ENCODE peak calls at places on chromosomes 7 and 10, in ten cellular contexts. One of them, this sample, is unnamed.
A peak's percentile ranks its signal among the peaks of the same experiment; 100 is the strongest.

GRCh38 chr10:70125918-70126590 is 6.6 kb downstream of the AIFM2 start:
- DNase-seq in psoas muscle: no peak
- DNase-seq in heart right ventricle: no peak
- DNase-seq in body of pancreas: no peak
- DNase-seq in MM.1S: no peak
- DNase-seq in foreskin fibroblast: no peak
- DNase-seq in BE2C: no peak
- DNase-seq in adrenal gland: no peak
- DNase-seq in astrocyte of the spinal cord: no peak
- DNase-seq in spleen: peak; percentile 51
- DNase-seq in this sample: no peak

GRCh38 chr10:17851611-17852010 is 42.5 kb downstream of the MRC1 start:
- DNase-seq in psoas muscle: peak; percentile 55
- DNase-seq in heart right ventricle: peak; percentile 65
- DNase-seq in body of pancreas: peak; percentile 34
- DNase-seq in MM.1S: no peak
- DNase-seq in foreskin fibroblast: no peak
- DNase-seq in BE2C: peak; percentile 69
- DNase-seq in adrenal gland: peak; percentile 40
- DNase-seq in astrocyte of the spinal cord: no peak
- DNase-seq in spleen: no peak
- DNase-seq in this sample: no peak

GRCh38 chr7:44172352-44172751 is 16.9 kb downstream of the GCK start:
- DNase-seq in psoas muscle: no peak
- DNase-seq in heart right ventricle: no peak
- DNase-seq in body of pancreas: no peak
- DNase-seq in MM.1S: no peak
- DNase-seq in foreskin fibroblast: no peak
- DNase-seq in BE2C: no peak
- DNase-seq in adrenal gland: no peak
- DNase-seq in astrocyte of the spinal cord: no peak
- DNase-seq in spleen: no peak
- DNase-seq in this sample: no peak

GRCh38 chr7:98097042-98097645 is 9.5 kb upstream of the LMTK2 start:
- DNase-seq in psoas muscle: no peak
- DNase-seq in heart right ventricle: no peak
- DNase-seq in body of pancreas: no peak
- DNase-seq in MM.1S: no peak
- DNase-seq in foreskin fibroblast: no peak
- DNase-seq in BE2C: no peak
- DNase-seq in adrenal gland: no peak
- DNase-seq in astrocyte of the spinal cord: no peak
- DNase-seq in spleen: no peak
- DNase-seq in this sample: no peak

GRCh38 chr7:28075674-28076358 is 104.8 kb downstream of the JAZF1 start:
- DNase-seq in psoas muscle: no peak
- DNase-seq in heart right ventricle: no peak
- DNase-seq in body of pancreas: no peak
- DNase-seq in MM.1S: no peak
- DNase-seq in foreskin fibroblast: no peak
- DNase-seq in BE2C: no peak
- DNase-seq in adrenal gland: no peak
- DNase-seq in astrocyte of the spinal cord: no peak
- DNase-seq in spleen: no peak
- DNase-seq in this sample: no peak

GRCh38 chr7:158778476-158778875 is 50.8 kb downstream of the ESYT2 start:
- DNase-seq in psoas muscle: no peak
- DNase-seq in heart right ventricle: no peak
- DNase-seq in body of pancreas: no peak
- DNase-seq in MM.1S: no peak
- DNase-seq in foreskin fibroblast: peak; percentile 62
- DNase-seq in BE2C: no peak
- DNase-seq in adrenal gland: no peak
- DNase-seq in astrocyte of the spinal cord: peak; percentile 33
- DNase-seq in spleen: no peak
- DNase-seq in this sample: peak; percentile 84

GRCh38 chr10:95560288-95561199 is 627 bp downstream of the SORBS1 start:
- DNase-seq in psoas muscle: peak; percentile 25
- DNase-seq in heart right ventricle: peak; percentile 47
- DNase-seq in body of pancreas: peak; percentile 64
- DNase-seq in MM.1S: peak; percentile 65
- DNase-seq in foreskin fibroblast: peak; percentile 18
- DNase-seq in BE2C: peak; percentile 10
- DNase-seq in adrenal gland: peak; percentile 50
- DNase-seq in astrocyte of the spinal cord: peak; percentile 36
- DNase-seq in spleen: peak; percentile 90
- DNase-seq in this sample: peak; percentile 27

GRCh38 chr7:157520249-157520648 is 183.4 kb downstream of the DNAJB6 start:
- DNase-seq in psoas muscle: no peak
- DNase-seq in heart right ventricle: no peak
- DNase-seq in body of pancreas: no peak
- DNase-seq in MM.1S: peak; percentile 82
- DNase-seq in foreskin fibroblast: no peak
- DNase-seq in BE2C: no peak
- DNase-seq in adrenal gland: peak; percentile 1
- DNase-seq in astrocyte of the spinal cord: no peak
- DNase-seq in spleen: peak; percentile 52
- DNase-seq in this sample: no peak

GRCh38 chr7:16416289-16417282 is 4.8 kb downstream of the CRPPA start:
- DNase-seq in psoas muscle: no peak
- DNase-seq in heart right ventricle: no peak
- DNase-seq in body of pancreas: peak; percentile 65
- DNase-seq in MM.1S: no peak
- DNase-seq in foreskin fibroblast: peak; percentile 51
- DNase-seq in BE2C: no peak
- DNase-seq in adrenal gland: no peak
- DNase-seq in astrocyte of the spinal cord: peak; percentile 63
- DNase-seq in spleen: no peak
- DNase-seq in this sample: peak; percentile 86

GRCh38 chr10:93977442-93977841 is 16.3 kb upstream of the PLCE1 start:
- DNase-seq in psoas muscle: no peak
- DNase-seq in heart right ventricle: no peak
- DNase-seq in body of pancreas: no peak
- DNase-seq in MM.1S: no peak
- DNase-seq in foreskin fibroblast: no peak
- DNase-seq in BE2C: no peak
- DNase-seq in adrenal gland: no peak
- DNase-seq in astrocyte of the spinal cord: no peak
- DNase-seq in spleen: no peak
- DNase-seq in this sample: no peak

GRCh38 chr7:79949778-79950177 is 184.9 kb upstream of the GNAI1 start:
- DNase-seq in psoas muscle: no peak
- DNase-seq in heart right ventricle: no peak
- DNase-seq in body of pancreas: no peak
- DNase-seq in MM.1S: no peak
- DNase-seq in foreskin fibroblast: no peak
- DNase-seq in BE2C: no peak
- DNase-seq in adrenal gland: no peak
- DNase-seq in astrocyte of the spinal cord: no peak
- DNase-seq in spleen: no peak
- DNase-seq in this sample: no peak
- H3K4me3 ChIP-seq in psoas muscle: no peak overlapping the region
- H3K4me3 ChIP-seq in heart right ventricle: no peak overlapping the region
- H3K4me3 ChIP-seq in body of pancreas: no peak overlapping the region
- H3K4me3 ChIP-seq in MM.1S: no peak overlapping the region
- H3K4me3 ChIP-seq in foreskin fibroblast: no peak overlapping the region
- H3K4me3 ChIP-seq in BE2C: no peak overlapping the region
- H3K4me3 ChIP-seq in adrenal gland: no peak overlapping the region
- H3K4me3 ChIP-seq in astrocyte of the spinal cord: no peak overlapping the region
- H3K4me3 ChIP-seq in spleen: no peak overlapping the region
- H3K4me3 ChIP-seq in this sample: no peak overlapping the region

GRCh38 chr7:52764502-52765169 is 270.8 kb upstream of the POM121L12 start:
- DNase-seq in psoas muscle: no peak
- DNase-seq in heart right ventricle: no peak
- DNase-seq in body of pancreas: no peak
- DNase-seq in MM.1S: no peak
- DNase-seq in foreskin fibroblast: no peak
- DNase-seq in BE2C: peak; percentile 14
- DNase-seq in adrenal gland: no peak
- DNase-seq in astrocyte of the spinal cord: peak; percentile 26
- DNase-seq in spleen: no peak
- DNase-seq in this sample: peak; percentile 4
- TF ChIP-seq CTCF in psoas muscle: no peak
- TF ChIP-seq CTCF in heart right ventricle: no peak
- TF ChIP-seq CTCF in body of pancreas: no peak
- TF ChIP-seq CTCF in MM.1S: no peak
- TF ChIP-seq CTCF in foreskin fibroblast: no peak
- TF ChIP-seq CTCF in BE2C: peak; percentile 24
- TF ChIP-seq CTCF in adrenal gland: no peak
- TF ChIP-seq CTCF in astrocyte of the spinal cord: no peak
- TF ChIP-seq CTCF in spleen: no peak
- TF ChIP-seq CTCF in this sample: no peak

DNA sequence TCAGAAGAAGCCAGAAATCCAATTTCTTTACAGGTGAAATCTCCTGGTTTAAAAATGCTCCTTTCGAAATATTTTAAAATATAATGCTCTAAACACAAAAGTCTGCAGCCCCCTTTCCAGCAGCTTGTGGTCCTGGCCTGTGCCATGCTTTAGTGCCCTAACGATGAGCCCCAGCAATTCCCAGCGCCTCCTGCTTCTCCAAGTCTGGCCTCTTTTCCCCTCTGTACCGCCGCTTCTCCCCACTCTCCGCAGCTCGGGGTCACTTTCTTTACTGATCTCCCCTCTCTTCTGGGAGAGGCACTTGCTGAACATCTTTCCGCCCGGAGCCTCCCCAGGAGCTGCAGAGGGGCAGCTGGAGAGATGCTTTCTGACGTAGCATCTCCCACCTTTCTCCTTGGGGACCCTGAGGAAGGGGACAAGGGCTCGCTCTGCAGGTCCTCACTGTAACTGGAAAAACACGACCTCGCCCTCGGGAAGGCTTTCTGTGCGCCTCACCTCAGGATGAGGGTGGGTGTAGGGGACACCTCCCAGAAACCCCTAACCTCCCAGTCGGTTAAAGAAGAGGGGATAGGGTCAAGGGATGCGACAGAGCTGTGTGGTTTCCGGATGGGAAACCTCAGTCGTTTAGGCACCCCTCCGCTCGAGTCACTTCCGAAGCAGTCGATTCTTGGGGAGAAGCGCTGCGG is 544 bp upstream of the INA start:
- DNase-seq in psoas muscle: no peak
- DNase-seq in heart right ventricle: no peak
- DNase-seq in body of pancreas: no peak
- DNase-seq in MM.1S: no peak
- DNase-seq in foreskin fibroblast: no peak
- DNase-seq in BE2C: no peak
- DNase-seq in adrenal gland: no peak
- DNase-seq in astrocyte of the spinal cord: no peak
- DNase-seq in spleen: no peak
- DNase-seq in this sample: no peak
- H3K4me3 ChIP-seq in psoas muscle: peak overlapping the region; percentile 49
- H3K4me3 ChIP-seq in heart right ventricle: peak overlapping the region; percentile 15
- H3K4me3 ChIP-seq in body of pancreas: no peak overlapping the region
- H3K4me3 ChIP-seq in MM.1S: peak overlapping the region; percentile 34
- H3K4me3 ChIP-seq in foreskin fibroblast: peak overlapping the region; percentile 52
- H3K4me3 ChIP-seq in BE2C: peak overlapping the region; percentile 74
- H3K4me3 ChIP-seq in adrenal gland: no peak overlapping the region
- H3K4me3 ChIP-seq in astrocyte of the spinal cord: no peak overlapping the region
- H3K4me3 ChIP-seq in spleen: peak overlapping the region; percentile 36
- H3K4me3 ChIP-seq in this sample: no peak overlapping the region

GRCh38 chr10:68348265-68348741 is 15.6 kb upstream of the PBLD start:
- DNase-seq in psoas muscle: no peak
- DNase-seq in heart right ventricle: no peak
- DNase-seq in body of pancreas: peak; percentile 48
- DNase-seq in MM.1S: peak; percentile 63
- DNase-seq in foreskin fibroblast: peak; percentile 33
- DNase-seq in BE2C: peak; percentile 48
- DNase-seq in adrenal gland: peak; percentile 24
- DNase-seq in astrocyte of the spinal cord: peak; percentile 54
- DNase-seq in spleen: no peak
- DNase-seq in this sample: peak; percentile 66
- TF ChIP-seq CTCF in psoas muscle: peak; percentile 55
- TF ChIP-seq CTCF in heart right ventricle: peak; percentile 27
- TF ChIP-seq CTCF in body of pancreas: peak; percentile 59
- TF ChIP-seq CTCF in MM.1S: peak; percentile 69
- TF ChIP-seq CTCF in foreskin fibroblast: peak; percentile 74
- TF ChIP-seq CTCF in BE2C: peak; percentile 84
- TF ChIP-seq CTCF in adrenal gland: peak; percentile 61
- TF ChIP-seq CTCF in astrocyte of the spinal cord: peak; percentile 83
- TF ChIP-seq CTCF in spleen: peak; percentile 34
- TF ChIP-seq CTCF in this sample: peak; percentile 91

DNA sequence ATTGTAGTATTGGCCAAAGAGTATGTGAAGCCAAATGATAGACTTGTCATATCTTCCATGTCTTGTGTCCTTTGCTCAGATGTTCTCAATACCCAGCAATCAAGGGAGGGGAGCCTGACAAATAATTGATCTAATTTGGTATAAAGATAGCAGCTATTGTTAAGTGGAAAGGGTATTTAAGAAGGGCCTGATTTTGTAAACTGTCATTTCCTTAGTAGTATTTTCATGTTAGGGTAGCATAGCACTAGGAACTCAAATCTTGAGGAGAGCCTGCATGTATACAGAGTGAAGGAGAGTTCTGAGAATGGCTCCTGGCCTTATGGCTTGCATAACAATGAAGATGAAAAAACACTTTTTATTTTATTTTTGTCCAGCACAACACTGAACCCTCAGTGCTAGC is 53.1 kb downstream of the GNAI1 start:
- DNase-seq in psoas muscle: no peak
- DNase-seq in heart right ventricle: no peak
- DNase-seq in body of pancreas: no peak
- DNase-seq in MM.1S: no peak
- DNase-seq in foreskin fibroblast: no peak
- DNase-seq in BE2C: no peak
- DNase-seq in adrenal gland: no peak
- DNase-seq in astrocyte of the spinal cord: no peak
- DNase-seq in spleen: no peak
- DNase-seq in this sample: no peak
- H3K4me3 ChIP-seq in psoas muscle: no peak overlapping the region
- H3K4me3 ChIP-seq in heart right ventricle: no peak overlapping the region
- H3K4me3 ChIP-seq in body of pancreas: no peak overlapping the region
- H3K4me3 ChIP-seq in MM.1S: no peak overlapping the region
- H3K4me3 ChIP-seq in foreskin fibroblast: no peak overlapping the region
- H3K4me3 ChIP-seq in BE2C: no peak overlapping the region
- H3K4me3 ChIP-seq in adrenal gland: no peak overlapping the region
- H3K4me3 ChIP-seq in astrocyte of the spinal cord: no peak overlapping the region
- H3K4me3 ChIP-seq in spleen: no peak overlapping the region
- H3K4me3 ChIP-seq in this sample: no peak overlapping the region

DNA sequence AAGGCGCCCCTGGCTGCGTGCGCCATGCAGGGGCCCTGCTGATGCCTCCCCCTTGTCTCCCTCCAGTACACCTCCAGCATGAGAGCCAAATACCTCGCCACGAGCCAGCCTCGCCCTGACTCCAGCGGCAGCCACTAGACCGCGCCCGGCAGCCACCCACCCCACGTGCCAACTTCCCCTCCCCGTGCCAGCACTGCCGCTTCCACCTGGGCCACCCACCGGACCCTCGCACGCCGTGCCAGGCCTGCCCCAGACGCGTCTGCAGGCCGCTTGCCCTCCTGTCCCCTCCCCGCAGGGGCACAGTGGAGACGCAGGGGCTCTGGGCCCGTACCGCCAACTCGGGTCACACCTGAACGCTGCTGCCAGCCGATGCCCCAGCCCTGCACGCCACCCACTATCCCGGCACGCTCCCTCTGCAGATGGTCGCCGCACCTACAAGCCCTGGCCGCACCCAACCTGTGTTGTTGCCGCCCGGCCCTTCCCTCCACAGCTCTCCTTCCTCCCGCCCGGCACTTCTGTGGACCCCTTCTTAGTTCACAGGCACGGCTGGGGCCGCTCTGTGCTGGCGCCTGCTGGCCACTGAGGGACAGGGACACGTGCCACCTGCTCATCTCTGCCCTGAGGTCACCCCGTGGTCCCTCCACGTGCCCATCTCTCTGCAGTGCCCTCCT is 26.3 kb upstream of the AMZ1 start:
- DNase-seq in psoas muscle: no peak
- DNase-seq in heart right ventricle: no peak
- DNase-seq in body of pancreas: no peak
- DNase-seq in MM.1S: no peak
- DNase-seq in foreskin fibroblast: no peak
- DNase-seq in BE2C: peak; percentile 40
- DNase-seq in adrenal gland: peak; percentile 32
- DNase-seq in astrocyte of the spinal cord: no peak
- DNase-seq in spleen: peak; percentile 72
- DNase-seq in this sample: no peak
- TF ChIP-seq CTCF in psoas muscle: no peak
- TF ChIP-seq CTCF in heart right ventricle: no peak
- TF ChIP-seq CTCF in body of pancreas: no peak
- TF ChIP-seq CTCF in MM.1S: no peak
- TF ChIP-seq CTCF in foreskin fibroblast: no peak
- TF ChIP-seq CTCF in BE2C: peak; percentile 32
- TF ChIP-seq CTCF in adrenal gland: no peak
- TF ChIP-seq CTCF in astrocyte of the spinal cord: peak; percentile 26
- TF ChIP-seq CTCF in spleen: no peak
- TF ChIP-seq CTCF in this sample: peak; percentile 11

This sample was measured in fibroblast of mammary gland.